ENCODE peak calls at places on chromosome 21, in eight cellular contexts. J, T, U, Z, D, B, Y and S are unnamed samples.

GRCh38 chr21:34885636-34886553 is 163.2 kb downstream of the RUNX1 start:
- DNase-seq in J (no peak), T (peak), U (no peak), Z (no peak), D (peak), B (peak), Y (no peak), S (peak)

GRCh38 chr21:44925027-44925755 is 4.5 kb upstream of the ITGB2 start:
- DNase-seq in T (no peak), B (no peak), D (peak), Z (no peak), U (peak), Y (no peak), J (no peak), S (peak)

GRCh38 chr21:41425954-41426655 is at the start of gene MX1:
- DNase-seq in D (peak), Z (peak), T (peak), B (peak), Y (no peak), U (peak), J (peak), S (peak)

GRCh38 chr21:17610862-17611261 is 1.8 kb downstream of the BTG3 start:
- DNase-seq in B (no peak), Y (no peak), Z (peak), D (no peak), U (no peak), T (peak), J (no peak), S (no peak)

GRCh38 chr21:33383056-33383888 is 19.9 kb upstream of the IFNGR2 start:
- DNase-seq in Y (no peak), D (peak), B (peak), T (peak), U (peak), Z (peak), J (no peak), S (peak)

GRCh38 chr21:38308785-38309119 is 52.0 kb downstream of the KCNJ15 start:
- DNase-seq in T (no peak), J (no peak), B (no peak), U (no peak), Y (no peak), Z (no peak), D (no peak), S (no peak)

GRCh38 chr21:42032266-42032665 is 22.1 kb upstream of the ZBTB21 start:
- DNase-seq in J (no peak), D (no peak), B (no peak), Y (no peak), Z (no peak), T (no peak), U (no peak), S (no peak)

GRCh38 chr21:37159053-37159776 is 86.2 kb downstream of the TTC3 start:
- DNase-seq in J (no peak), Z (no peak), B (no peak), T (no peak), U (no peak), Y (no peak), D (no peak), S (peak)

GRCh38 chr21:14119038-14119437 is 91.7 kb downstream of the LIPI start:
- DNase-seq in Y (no peak), Z (no peak), U (no peak), B (peak), J (no peak), T (no peak), D (no peak), S (no peak)

GRCh38 chr21:37063433-37063832 is 9.4 kb downstream of the PIGP start:
- DNase-seq in D (no peak), B (no peak), J (no peak), Z (no peak), Y (no peak), U (no peak), T (no peak), S (no peak)

GRCh38 chr21:45142469-45142868 is 68.1 kb downstream of the ADARB1 start:
- DNase-seq in T (no peak), B (peak), D (no peak), U (peak), Y (no peak), Z (peak), J (no peak), S (peak)

GRCh38 chr21:42484966-42485365 is 11.1 kb downstream of the RSPH1 start:
- DNase-seq in Y (no peak), Z (no peak), J (no peak), D (no peak), U (no peak), B (no peak), T (no peak), S (no peak)

GRCh38 chr21:41065539-41065938 is 102.4 kb upstream of the BACE2 start:
- DNase-seq in T (no peak), Y (no peak), Z (no peak), J (no peak), U (no peak), D (no peak), B (no peak), S (no peak)

GRCh38 chr21:46084041-46084561 is 13.8 kb upstream of the COL6A2 start:
- DNase-seq in T (no peak), U (no peak), J (no peak), B (no peak), Y (no peak), Z (no peak), D (no peak), S (no peak)

GRCh38 chr21:39915881-39916280 is 48.6 kb downstream of the PCP4 start:
- DNase-seq in Z (no peak), B (no peak), U (no peak), T (no peak), Y (no peak), D (no peak), J (no peak), S (no peak)

GRCh38 chr21:41478319-41479177 is 29.4 kb downstream of the TMPRSS2 start:
- DNase-seq in Y (no peak), B (peak), J (no peak), T (no peak), U (no peak), D (no peak), Z (no peak), S (no peak)

GRCh38 chr21:36150192-36150711 is 6.4 kb upstream of the DOP1B start:
- DNase-seq in Y (no peak), J (no peak), T (no peak), D (peak), U (peak), Z (peak), B (no peak), S (no peak)

GRCh38 chr21:43936186-43936967 is 71.4 kb downstream of the AGPAT3 start:
- DNase-seq in B (no peak), D (no peak), U (no peak), Z (no peak), J (no peak), Y (no peak), T (no peak), S (no peak)

GRCh38 chr21:35559128-35559831 is 501.0 kb downstream of the SETD4 start:
- DNase-seq in Y (no peak), T (no peak), D (no peak), B (no peak), J (no peak), U (peak), Z (peak), S (peak)

GRCh38 chr21:14376854-14377253 is 6.1 kb downstream of the HSPA13 start:
- DNase-seq in J (no peak), U (no peak), B (peak), Y (no peak), D (no peak), T (no peak), Z (no peak), S (no peak)

GRCh38 chr21:35578350-35578782 is 482.0 kb downstream of the SETD4 start:
- DNase-seq in U (peak), Y (no peak), Z (peak), J (no peak), B (no peak), T (no peak), D (no peak), S (peak)

GRCh38 chr21:36709868-36710728 is 11.2 kb downstream of the SIM2 start:
- DNase-seq in J (no peak), T (no peak), U (no peak), Z (no peak), Y (no peak), B (peak), D (no peak), S (no peak)

GRCh38 chr21:42051788-42052187 is 19.3 kb upstream of the UMODL1 start:
- DNase-seq in D (no peak), Z (no peak), T (no peak), B (no peak), Y (no peak), J (no peak), U (no peak), S (no peak)

GRCh38 chr21:16588433-16588860 is 858.7 kb downstream of the USP25 start:
- DNase-seq in Y (peak), D (no peak), J (peak), Z (peak), U (peak), B (peak), T (no peak), S (peak)

GRCh38 chr21:30014883-30015282 is 75.1 kb upstream of the GRIK1 start:
- DNase-seq in D (no peak), Z (no peak), J (no peak), T (no peak), U (no peak), B (no peak), Y (no peak), S (no peak)

GRCh38 chr21:36976882-36977651 is 10.6 kb upstream of the HLCS start:
- DNase-seq in T (peak), Z (peak), B (peak), D (peak), U (peak), Y (no peak), J (no peak), S (peak)

GRCh38 chr21:27423073-27423472 is 456.2 kb upstream of the ADAMTS5 start:
- DNase-seq in J (peak), D (no peak), U (peak), B (no peak), T (no peak), Y (no peak), Z (peak), S (peak)

GRCh38 chr21:27277122-27277521 is 310.2 kb upstream of the ADAMTS5 start:
- DNase-seq in T (no peak), Y (no peak), U (peak), Z (no peak), J (no peak), B (no peak), D (no peak), S (peak)

GRCh38 chr21:41186763-41187536 is 19.0 kb downstream of the BACE2 start:
- DNase-seq in J (no peak), B (peak), Z (no peak), U (no peak), Y (no peak), D (no peak), T (no peak), S (no peak)

GRCh38 chr21:36791695-36792451 is 93.0 kb downstream of the SIM2 start:
- DNase-seq in U (no peak), B (no peak), Y (no peak), D (no peak), T (no peak), Z (no peak), J (peak), S (no peak)

GRCh38 chr21:18041012-18041411 is 203.6 kb upstream of the CHODL start:
- DNase-seq in T (no peak), D (peak), Z (no peak), Y (no peak), B (peak), J (no peak), U (peak), S (peak)

GRCh38 chr21:32359719-32360260 is 33.0 kb downstream of the URB1 start:
- DNase-seq in B (no peak), J (no peak), Z (peak), Y (no peak), D (peak), T (no peak), U (no peak), S (peak)